ENCODE peak calls at places on chromosome 11, in four cellular contexts. J is GM04503, A is T-helper 1 cell, R is RWPE1. S is an unnamed sample.

GRCh38 chr11:87628161-87628560 is 547.1 kb downstream of the RAB38 start:
- DNase-seq in J (no peak), A (no peak), R (no peak), S (no peak)

GRCh38 chr11:61092280-61092766 is 10.0 kb upstream of the CD5 start:
- DNase-seq in J (no peak), A (peak), R (no peak), S (no peak)

GRCh38 chr11:61138940-61139339 is 22.3 kb downstream of the VPS37C start:
- DNase-seq in J (no peak), A (no peak), R (no peak), S (no peak)

GRCh38 chr11:6393989-6394670 is 3.9 kb downstream of the SMPD1 start:
- DNase-seq in J (no peak), A (no peak), R (no peak), S (no peak)

GRCh38 chr11:74326665-74327064 is 15.2 kb upstream of the P4HA3 start:
- DNase-seq in J (no peak), A (no peak), R (no peak), S (no peak)

GRCh38 chr11:113023986-113024385 is 62.8 kb downstream of the NCAM1 start:
- DNase-seq in R (no peak), A (no peak), J (no peak), S (no peak)

GRCh38 chr11:63560506-63561179 is 2.5 kb downstream of the PLAAT2 start:
- DNase-seq in A (no peak), R (no peak), J (no peak), S (no peak)

GRCh38 chr11:112005422-112006094 is 19.6 kb upstream of the DLAT start:
- DNase-seq in A (no peak), R (no peak), J (no peak), S (no peak)

GRCh38 chr11:64872790-64873488 is 5.5 kb downstream of the EHD1 start:
- DNase-seq in J (no peak), R (no peak), A (no peak), S (peak)

GRCh38 chr11:65927904-65928397 is 8.7 kb downstream of the DRAP1 start:
- DNase-seq in J (no peak), R (no peak), A (peak), S (no peak)

GRCh38 chr11:93089474-93090102 is 108.2 kb downstream of the SLC36A4 start:
- DNase-seq in R (no peak), J (peak), A (peak), S (peak)

GRCh38 chr11:34354782-34355181 is 3.0 kb downstream of the ABTB2 start:
- DNase-seq in J (no peak), R (no peak), A (no peak), S (no peak)

GRCh38 chr11:126929186-126930085 is 71.1 kb downstream of the KIRREL3 start:
- DNase-seq in A (no peak), J (peak), R (no peak), S (no peak)

GRCh38 chr11:114291381-114291780 is 4.8 kb upstream of the NNMT start:
- DNase-seq in A (no peak), R (no peak), J (peak), S (no peak)

GRCh38 chr11:17918049-17918605 is 94.7 kb downstream of the SERGEF start:
- DNase-seq in R (no peak), J (no peak), A (no peak), S (no peak)

S was measured in HepG2.